ENCODE peak calls at places on chromosomes 1 and 21, in four cellular contexts. K is HFF-Myc, T is astrocyte of the spinal cord, X is A549. B is an unnamed sample.

GRCh38 chr1:145960468-145961108 is 2.8 kb upstream of the LIX1L start:
- DNase-seq in K (no peak), X (peak; percentile 67), T (peak; percentile 58), B (peak; percentile 63)

GRCh38 chr1:67535474-67535873 is 105.3 kb upstream of the SERBP1 start:
- DNase-seq in K (peak; percentile 65), T (peak; percentile 83), X (peak; percentile 78), B (peak; percentile 95)

GRCh38 chr21:36839123-36839522 is 127.3 kb downstream of the HLCS start:
- DNase-seq in K (no peak), X (no peak), T (peak; percentile 68), B (peak; percentile 87)

GRCh38 chr1:190474587-190475305 is 2.9 kb downstream of the BRINP3 start:
- DNase-seq in K (no peak), T (peak; percentile 18), X (no peak), B (no peak)

GRCh38 chr1:99591886-99592285 is 54.0 kb upstream of the PALMD start:
- DNase-seq in K (no peak), X (no peak), T (no peak), B (no peak)

GRCh38 chr1:23951646-23952095 is 8.0 kb upstream of the PNRC2 start:
- DNase-seq in X (peak; percentile 91), K (no peak), T (peak; percentile 85), B (peak; percentile 82)

GRCh38 chr1:203075249-203076030 is 10.4 kb downstream of the MYOG start:
- DNase-seq in T (no peak), X (no peak), K (no peak), B (no peak)

GRCh38 chr1:81801834-81802531 is 1.2 kb downstream of the ADGRL2 start:
- DNase-seq in K (no peak), T (peak; percentile 55), X (peak; percentile 27), B (peak; percentile 66)

GRCh38 chr1:118185083-118185899 is at the start of gene SPAG17:
- DNase-seq in X (peak; percentile 53), T (peak; percentile 40), K (peak; percentile 62), B (peak; percentile 65)

GRCh38 chr1:67211589-67212563 is 45.6 kb downstream of the IL23R start:
- DNase-seq in X (peak; percentile 20), K (no peak), T (peak; percentile 28), B (peak; percentile 63)

GRCh38 chr1:154741327-154741726 is 128.8 kb downstream of the KCNN3 start:
- DNase-seq in X (no peak), T (no peak), K (no peak), B (no peak)

GRCh38 chr1:180248731-180249681 is 18.9 kb downstream of the LHX4 start:
- DNase-seq in T (no peak), K (no peak), X (no peak), B (no peak)

GRCh38 chr21:46202592-46203202 is 18.4 kb upstream of the SPATC1L start:
- DNase-seq in T (no peak), K (no peak), X (no peak), B (no peak)

GRCh38 chr1:205714906-205715246 is 34.6 kb upstream of the SLC45A3 start:
- DNase-seq in X (no peak), K (no peak), T (no peak), B (no peak)

GRCh38 chr1:6660415-6661049 is 35.9 kb downstream of the THAP3 start:
- DNase-seq in X (no peak), T (no peak), K (no peak), B (no peak)

GRCh38 chr1:47521034-47521871 is 83.4 kb downstream of the FOXD2 start:
- DNase-seq in K (no peak), T (peak; percentile 52), X (no peak), B (no peak)

GRCh38 chr21:42156690-42157605 is 62.0 kb upstream of the ABCG1 start:
- DNase-seq in X (no peak), K (no peak), T (no peak), B (peak; percentile 22)

GRCh38 chr1:8739377-8739776 is 78.1 kb downstream of the RERE start:
- DNase-seq in T (no peak), K (no peak), X (peak; percentile 32), B (no peak)

GRCh38 chr21:32119389-32119788 is 159.5 kb downstream of the MIS18A start:
- DNase-seq in K (no peak), X (no peak), T (no peak), B (no peak)

GRCh38 chr1:25185934-25186333 is 46.4 kb downstream of the SYF2 start:
- DNase-seq in T (no peak), K (no peak), X (no peak), B (no peak)

GRCh38 chr1:33512612-33513011 is 40.2 kb downstream of the ZSCAN20 start:
- DNase-seq in T (no peak), K (no peak), X (no peak), B (no peak)

GRCh38 chr1:53081384-53082066 is 19.5 kb downstream of the PODN start:
- DNase-seq in K (no peak), X (no peak), T (no peak), B (no peak)

GRCh38 chr21:29367335-29367734 is 68.6 kb downstream of the BACH1 start:
- DNase-seq in X (no peak), T (no peak), K (no peak), B (no peak)
- TF ChIP-seq CTCF in X (no peak), T (no peak), K (no peak), B (no peak)

GRCh38 chr1:11298390-11299224 is 25.6 kb downstream of the UBIAD1 start:
- DNase-seq in T (no peak), K (no peak), X (no peak), B (no peak)

GRCh38 chr1:11295905-11296304 is 22.9 kb downstream of the UBIAD1 start:
- DNase-seq in K (no peak), T (no peak), X (no peak), B (no peak)

GRCh38 chr1:11302366-11302765 is 29.4 kb downstream of the UBIAD1 start:
- DNase-seq in T (no peak), X (no peak), K (no peak), B (no peak)

GRCh38 chr1:11299225-11299574 is 26.2 kb downstream of the UBIAD1 start:
- DNase-seq in X (no peak), T (no peak), K (no peak), B (no peak)

GRCh38 chr1:11301593-11301992 is 28.6 kb downstream of the UBIAD1 start:
- DNase-seq in T (no peak), X (no peak), K (no peak), B (no peak)
- H3K4me3 ChIP-seq in T (no peak overlapping the region), X (no peak overlapping the region), K (no peak overlapping the region), B (no peak overlapping the region)

GRCh38 chr21:18164483-18164882 is 80.2 kb upstream of the CHODL start:
- DNase-seq in T (no peak), K (no peak), X (no peak), B (no peak)

GRCh38 chr21:18168108-18168507 is 76.5 kb upstream of the CHODL start:
- DNase-seq in K (no peak), T (no peak), X (no peak), B (no peak)

GRCh38 chr21:18161841-18162240 is 82.8 kb upstream of the CHODL start:
- DNase-seq in T (no peak), K (no peak), X (no peak), B (no peak)

GRCh38 chr21:18170221-18170620 is 74.4 kb upstream of the CHODL start:
- DNase-seq in T (no peak), X (no peak), K (no peak), B (no peak)

DNA sequence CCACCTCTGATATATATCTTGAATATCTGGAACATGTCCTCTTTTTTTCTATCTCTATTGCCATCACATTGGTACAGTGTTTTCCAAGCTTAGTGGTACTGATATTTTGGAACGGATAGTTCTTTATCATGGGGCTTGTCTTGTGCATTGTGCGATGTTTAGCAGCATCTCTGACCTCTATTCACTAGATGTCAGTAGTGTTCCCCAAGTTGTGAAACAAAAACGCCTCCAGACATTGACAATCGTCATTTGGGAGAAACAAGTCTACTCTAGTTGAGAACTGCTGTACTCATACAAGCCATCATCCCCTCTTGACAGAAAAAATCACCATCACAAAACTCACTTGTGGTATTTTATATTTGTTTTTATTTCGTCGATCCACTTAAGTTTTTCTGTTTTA is 79.7 kb upstream of the CHODL start:
- DNase-seq in T (no peak), K (no peak), X (no peak), B (no peak)
- TF ChIP-seq CTCF in T (no peak), K (no peak), X (no peak), B (no peak)

GRCh38 chr1:108816049-108816882 is 40.6 kb downstream of the AKNAD1 start:
- DNase-seq in K (peak; percentile 87), T (peak; percentile 97), X (peak; percentile 44), B (peak; percentile 93)
- H3K4me3 ChIP-seq in K (peak overlapping the region; percentile 29), T (peak overlapping the region; percentile 12), X (no peak overlapping the region), B (peak overlapping the region; percentile 47)

B was measured in choroid plexus epithelial cell.